ENCODE peak calls at places on chromosomes 12 and 14, in six cellular contexts. R is glutamatergic neuron, D is lower leg skin, X is fibroblast of lung, A is pancreas, G is epithelial cell of esophagus. L is an unnamed sample.

GRCh38 chr12:25829192-25829591 is 129.3 kb upstream of the RASSF8 start:
- DNase-seq in X (peak), R (no peak), A (no peak), D (peak), G (peak), L (no peak)

GRCh38 chr14:21136024-21136423 is 19.8 kb downstream of the OR5AU1 start:
- DNase-seq in D (no peak), A (no peak), X (peak), R (no peak), G (peak), L (no peak)

GRCh38 chr12:130966443-130967030 is 12.8 kb downstream of the ADGRD1 start:
- DNase-seq in R (no peak), D (no peak), G (no peak), A (no peak), X (no peak), L (no peak)

GRCh38 chr12:53829130-53829529 is 77.4 kb upstream of the CISTR start:
- DNase-seq in X (no peak), G (no peak), R (no peak), A (no peak), D (no peak), L (no peak)

GRCh38 chr12:5123921-5124320 is 80.2 kb downstream of the KCNA5 start:
- DNase-seq in A (no peak), G (no peak), X (peak), D (no peak), R (no peak), L (no peak)

GRCh38 chr12:14225064-14225463 is 140.4 kb upstream of the ATF7IP start:
- DNase-seq in R (no peak), X (no peak), A (no peak), G (no peak), D (no peak), L (no peak)

GRCh38 chr12:82867782-82868505 is 181.2 kb downstream of the TMTC2 start:
- DNase-seq in D (no peak), X (no peak), R (no peak), G (no peak), A (no peak), L (no peak)

GRCh38 chr14:91059576-91060471 is 617 bp downstream of the RPS6KA5 start:
- DNase-seq in X (no peak), G (peak), R (peak), D (peak), A (peak), L (peak)

GRCh38 chr14:99513946-99514551 is 32.8 kb downstream of the CCNK start:
- DNase-seq in D (no peak), G (no peak), A (no peak), X (no peak), R (no peak), L (peak)

GRCh38 chr12:3427956-3428355 is 63.0 kb upstream of the PRMT8 start:
- DNase-seq in A (no peak), D (no peak), G (no peak), R (no peak), X (no peak), L (peak)

GRCh38 chr12:88406905-88407304 is 173.4 kb downstream of the KITLG start:
- DNase-seq in G (no peak), D (no peak), R (no peak), A (no peak), X (no peak), L (no peak)

GRCh38 chr14:95226801-95227200 is 69.5 kb upstream of the DICER1 start:
- DNase-seq in G (no peak), D (no peak), A (no peak), X (no peak), R (no peak), L (no peak)

GRCh38 chr14:67562025-67562775 is 29.1 kb downstream of the PLEKHH1 start:
- DNase-seq in A (no peak), D (no peak), R (no peak), G (no peak), X (no peak), L (no peak)

GRCh38 chr14:70809238-70810214 is at the start of gene MAP3K9:
- DNase-seq in G (peak), R (peak), A (peak), X (peak), D (peak), L (peak)

GRCh38 chr14:71856199-71856919 is 75.9 kb upstream of the RGS6 start:
- DNase-seq in X (no peak), R (peak), A (no peak), G (peak), D (no peak), L (no peak)

GRCh38 chr12:69639400-69640016 is 28.8 kb upstream of the LRRC10 start:
- DNase-seq in G (peak), X (peak), A (peak), D (peak), R (peak), L (peak)

DNA sequence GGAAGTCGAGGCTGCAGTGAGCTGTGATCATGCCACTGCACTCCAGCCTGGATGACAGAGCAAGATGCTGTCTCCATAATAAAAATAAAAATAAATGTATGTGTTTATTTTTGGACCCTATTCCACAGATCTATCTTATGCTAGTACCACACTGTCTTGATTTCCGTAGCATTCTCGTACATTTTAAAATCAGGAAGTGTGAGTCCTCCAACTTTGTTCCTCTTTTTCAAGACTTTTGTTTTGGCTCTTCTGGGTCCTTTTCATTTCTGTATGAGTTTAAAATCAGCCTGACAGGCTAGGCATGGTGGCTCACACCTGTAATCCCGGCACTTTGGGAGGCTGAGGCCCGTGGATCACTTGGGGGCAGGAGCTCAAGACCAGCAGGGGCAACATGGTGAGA is 25.8 kb downstream of the DAO start:
- DNase-seq in X (no peak), A (no peak), D (no peak), R (no peak), G (no peak), L (no peak)
- TF ChIP-seq CTCF in X (no peak), A (no peak), D (no peak), R (no peak), G (no peak), L (no peak)

GRCh38 chr12:102342281-102343006 is 137.9 kb downstream of the IGF1 start:
- DNase-seq in X (no peak), A (peak), G (no peak), R (no peak), D (no peak), L (no peak)

GRCh38 chr12:102349079-102349478 is 131.3 kb downstream of the IGF1 start:
- DNase-seq in D (no peak), G (no peak), R (no peak), A (no peak), X (no peak), L (no peak)

GRCh38 chr12:102343361-102344121 is 136.8 kb downstream of the IGF1 start:
- DNase-seq in X (peak), A (peak), D (no peak), R (no peak), G (peak), L (no peak)

GRCh38 chr12:102347761-102348160 is 132.6 kb downstream of the IGF1 start:
- DNase-seq in R (no peak), G (no peak), A (no peak), X (no peak), D (no peak), L (no peak)

DNA sequence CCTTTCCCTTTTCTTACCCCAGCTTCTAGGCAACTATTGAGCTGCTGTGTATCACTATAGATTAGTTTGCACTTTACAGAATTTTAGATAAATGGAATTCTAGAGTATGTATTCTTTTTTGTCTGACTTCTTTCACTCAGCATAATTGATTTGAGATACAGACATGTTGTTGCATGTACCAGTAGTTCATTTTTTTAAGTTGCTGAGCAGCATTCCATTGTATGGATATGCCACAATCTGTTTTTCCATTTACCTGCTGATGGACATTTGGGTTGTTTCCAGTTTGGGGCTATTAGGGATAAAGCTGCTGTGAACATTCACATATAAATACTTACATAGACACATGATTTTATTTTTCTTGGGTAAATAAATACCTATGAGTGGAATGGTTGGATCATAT is 135.7 kb downstream of the IGF1 start:
- DNase-seq in D (no peak), X (no peak), G (peak), A (no peak), R (no peak), L (no peak)
- TF ChIP-seq CTCF in D (no peak), X (no peak), G (no peak), A (no peak), R (no peak), L (no peak)

GRCh38 chr12:109714141-109714912 is 702 bp downstream of the FAM222A start:
- DNase-seq in R (peak), X (peak), D (no peak), A (peak), G (peak), L (peak)
- TF ChIP-seq CTCF in R (no peak), X (no peak), D (no peak), A (no peak), G (no peak), L (peak)

GRCh38 chr12:123972448-123973401 is at the start of the genes CCDC92 and ZNF664:
- DNase-seq in A (peak), D (peak), G (peak), X (peak), R (peak), L (peak)
- TF ChIP-seq CTCF in A (no peak), D (no peak), G (no peak), X (no peak), R (no peak), L (no peak)

DNA sequence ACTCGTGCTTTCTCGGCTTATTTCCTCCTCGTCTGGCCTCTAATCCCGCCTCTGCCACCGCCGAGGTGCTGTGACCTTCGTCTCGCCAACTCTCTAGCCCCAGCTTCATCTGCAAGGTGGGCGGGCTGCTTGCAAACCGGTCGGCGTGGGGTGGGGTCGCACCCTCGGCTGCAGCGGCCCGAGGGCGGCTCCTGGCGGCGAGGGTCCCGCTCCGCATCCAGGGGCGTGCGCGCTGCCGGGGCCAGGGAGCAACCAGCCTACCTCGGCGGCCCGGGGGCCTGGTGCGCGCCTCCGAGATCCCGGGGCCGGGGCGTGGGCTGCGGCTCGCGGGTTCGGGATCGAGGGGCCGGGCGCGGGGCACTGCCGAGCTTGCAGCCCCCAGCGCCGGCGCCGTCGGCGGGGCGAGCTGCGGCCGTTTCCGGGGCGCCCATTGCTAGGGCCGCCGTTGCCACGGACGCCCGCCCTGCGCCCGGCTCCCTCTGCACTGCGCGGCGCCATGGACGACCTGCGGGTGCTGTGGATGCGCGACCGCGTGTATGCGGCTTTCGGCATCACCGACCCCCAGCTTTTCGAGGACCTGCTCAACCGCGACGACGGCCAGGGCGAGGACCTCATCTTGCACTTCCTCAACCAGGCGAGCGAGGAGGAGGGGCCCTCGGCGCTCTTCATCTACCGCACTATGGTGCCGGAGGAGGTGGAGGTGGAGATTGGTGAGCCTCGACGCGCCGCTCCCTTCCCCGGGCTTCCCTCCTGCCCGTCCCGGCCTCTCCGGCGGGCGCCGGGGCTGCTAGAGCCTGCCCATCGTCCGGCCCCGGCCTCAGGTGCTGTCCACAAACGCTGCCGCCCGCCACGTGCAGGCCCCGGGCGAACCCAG is at the start of gene DNAH10:
- DNase-seq in A (no peak), R (peak), G (peak), D (no peak), X (peak), L (peak)
- TF ChIP-seq CTCF in A (no peak), R (peak), G (no peak), D (no peak), X (peak), L (peak)